ENCODE peak calls at places on chromosomes 6 and 20, in nine cellular contexts. One of them, this sample, is unnamed.

GRCh38 chr6:138864343-138864890 is 68.5 kb downstream of the ECT2L start:
- DNase-seq in transverse colon: no peak
- DNase-seq in lower lobe of right lung: no peak
- DNase-seq in GM23338: no peak
- DNase-seq in endothelial cell of umbilical vein: no peak
- DNase-seq in ascending aorta: no peak
- DNase-seq in body of pancreas: no peak
- DNase-seq in fibroblast of lung: no peak
- DNase-seq in ovary: no peak
- DNase-seq in this sample: no peak

GRCh38 chr20:48338717-48339116 is 489.1 kb downstream of the PREX1 start:
- DNase-seq in transverse colon: no peak
- DNase-seq in lower lobe of right lung: no peak
- DNase-seq in GM23338: no peak
- DNase-seq in endothelial cell of umbilical vein: no peak
- DNase-seq in ascending aorta: no peak
- DNase-seq in body of pancreas: no peak
- DNase-seq in fibroblast of lung: peak; percentile 57
- DNase-seq in ovary: no peak
- DNase-seq in this sample: no peak

GRCh38 chr6:100246206-100246605 is 218.5 kb downstream of the SIM1 start:
- DNase-seq in transverse colon: no peak
- DNase-seq in lower lobe of right lung: no peak
- DNase-seq in GM23338: no peak
- DNase-seq in endothelial cell of umbilical vein: no peak
- DNase-seq in ascending aorta: no peak
- DNase-seq in body of pancreas: no peak
- DNase-seq in fibroblast of lung: no peak
- DNase-seq in ovary: no peak
- DNase-seq in this sample: no peak

GRCh38 chr20:52847739-52848359 is 124.3 kb upstream of the TSHZ2 start:
- DNase-seq in transverse colon: no peak
- DNase-seq in lower lobe of right lung: no peak
- DNase-seq in GM23338: no peak
- DNase-seq in endothelial cell of umbilical vein: no peak
- DNase-seq in ascending aorta: no peak
- DNase-seq in body of pancreas: peak; percentile 23
- DNase-seq in fibroblast of lung: no peak
- DNase-seq in ovary: no peak
- DNase-seq in this sample: no peak

GRCh38 chr20:25676164-25676809 is 20.4 kb downstream of the ZNF337 start:
- DNase-seq in transverse colon: no peak
- DNase-seq in lower lobe of right lung: no peak
- DNase-seq in GM23338: no peak
- DNase-seq in endothelial cell of umbilical vein: no peak
- DNase-seq in ascending aorta: no peak
- DNase-seq in body of pancreas: no peak
- DNase-seq in fibroblast of lung: peak; percentile 54
- DNase-seq in ovary: no peak
- DNase-seq in this sample: no peak

GRCh38 chr6:55182016-55182650 is 7.8 kb downstream of the HCRTR2 start:
- DNase-seq in transverse colon: no peak
- DNase-seq in lower lobe of right lung: no peak
- DNase-seq in GM23338: no peak
- DNase-seq in endothelial cell of umbilical vein: no peak
- DNase-seq in ascending aorta: no peak
- DNase-seq in body of pancreas: no peak
- DNase-seq in fibroblast of lung: no peak
- DNase-seq in ovary: no peak
- DNase-seq in this sample: no peak

GRCh38 chr20:41048475-41049242 is 20.0 kb downstream of the TOP1 start:
- DNase-seq in transverse colon: no peak
- DNase-seq in lower lobe of right lung: no peak
- DNase-seq in GM23338: peak; percentile 31
- DNase-seq in endothelial cell of umbilical vein: no peak
- DNase-seq in ascending aorta: no peak
- DNase-seq in body of pancreas: no peak
- DNase-seq in fibroblast of lung: no peak
- DNase-seq in ovary: no peak
- DNase-seq in this sample: no peak

GRCh38 chr6:161618816-161619454 is 345.1 kb upstream of the AGPAT4 start:
- DNase-seq in transverse colon: no peak
- DNase-seq in lower lobe of right lung: no peak
- DNase-seq in GM23338: peak; percentile 71
- DNase-seq in endothelial cell of umbilical vein: no peak
- DNase-seq in ascending aorta: no peak
- DNase-seq in body of pancreas: peak; percentile 56
- DNase-seq in fibroblast of lung: peak; percentile 75
- DNase-seq in ovary: no peak
- DNase-seq in this sample: no peak

GRCh38 chr20:22974354-22974753 is 60.8 kb upstream of the SSTR4 start:
- DNase-seq in transverse colon: peak; percentile 12
- DNase-seq in lower lobe of right lung: no peak
- DNase-seq in GM23338: peak; percentile 65
- DNase-seq in endothelial cell of umbilical vein: peak; percentile 28
- DNase-seq in ascending aorta: no peak
- DNase-seq in body of pancreas: peak; percentile 6
- DNase-seq in fibroblast of lung: peak; percentile 9
- DNase-seq in ovary: no peak
- DNase-seq in this sample: no peak
- TF ChIP-seq CTCF in transverse colon: peak; percentile 17
- TF ChIP-seq CTCF in lower lobe of right lung: peak; percentile 27
- TF ChIP-seq CTCF in GM23338: peak; percentile 83
- TF ChIP-seq CTCF in endothelial cell of umbilical vein: peak; percentile 64
- TF ChIP-seq CTCF in ascending aorta: peak; percentile 21
- TF ChIP-seq CTCF in body of pancreas: peak; percentile 7
- TF ChIP-seq CTCF in fibroblast of lung: no peak
- TF ChIP-seq CTCF in ovary: no peak
- TF ChIP-seq CTCF in this sample: no peak

GRCh38 chr6:108250240-108250866 is 10.5 kb downstream of the SNX3 start:
- DNase-seq in transverse colon: no peak
- DNase-seq in lower lobe of right lung: no peak
- DNase-seq in GM23338: peak; percentile 75
- DNase-seq in endothelial cell of umbilical vein: peak; percentile 37
- DNase-seq in ascending aorta: no peak
- DNase-seq in body of pancreas: no peak
- DNase-seq in fibroblast of lung: peak; percentile 25
- DNase-seq in ovary: no peak
- DNase-seq in this sample: no peak

GRCh38 chr6:108252055-108252454 is 8.8 kb downstream of the SNX3 start:
- DNase-seq in transverse colon: no peak
- DNase-seq in lower lobe of right lung: no peak
- DNase-seq in GM23338: no peak
- DNase-seq in endothelial cell of umbilical vein: no peak
- DNase-seq in ascending aorta: no peak
- DNase-seq in body of pancreas: no peak
- DNase-seq in fibroblast of lung: no peak
- DNase-seq in ovary: no peak
- DNase-seq in this sample: no peak

GRCh38 chr6:108251252-108251651 is 9.6 kb downstream of the SNX3 start:
- DNase-seq in transverse colon: no peak
- DNase-seq in lower lobe of right lung: no peak
- DNase-seq in GM23338: no peak
- DNase-seq in endothelial cell of umbilical vein: peak; percentile 25
- DNase-seq in ascending aorta: no peak
- DNase-seq in body of pancreas: peak; percentile 25
- DNase-seq in fibroblast of lung: no peak
- DNase-seq in ovary: no peak
- DNase-seq in this sample: no peak

GRCh38 chr6:108243836-108244235 is 17.0 kb downstream of the SNX3 start:
- DNase-seq in transverse colon: no peak
- DNase-seq in lower lobe of right lung: no peak
- DNase-seq in GM23338: no peak
- DNase-seq in endothelial cell of umbilical vein: peak; percentile 27
- DNase-seq in ascending aorta: no peak
- DNase-seq in body of pancreas: no peak
- DNase-seq in fibroblast of lung: no peak
- DNase-seq in ovary: no peak
- DNase-seq in this sample: no peak

DNA sequence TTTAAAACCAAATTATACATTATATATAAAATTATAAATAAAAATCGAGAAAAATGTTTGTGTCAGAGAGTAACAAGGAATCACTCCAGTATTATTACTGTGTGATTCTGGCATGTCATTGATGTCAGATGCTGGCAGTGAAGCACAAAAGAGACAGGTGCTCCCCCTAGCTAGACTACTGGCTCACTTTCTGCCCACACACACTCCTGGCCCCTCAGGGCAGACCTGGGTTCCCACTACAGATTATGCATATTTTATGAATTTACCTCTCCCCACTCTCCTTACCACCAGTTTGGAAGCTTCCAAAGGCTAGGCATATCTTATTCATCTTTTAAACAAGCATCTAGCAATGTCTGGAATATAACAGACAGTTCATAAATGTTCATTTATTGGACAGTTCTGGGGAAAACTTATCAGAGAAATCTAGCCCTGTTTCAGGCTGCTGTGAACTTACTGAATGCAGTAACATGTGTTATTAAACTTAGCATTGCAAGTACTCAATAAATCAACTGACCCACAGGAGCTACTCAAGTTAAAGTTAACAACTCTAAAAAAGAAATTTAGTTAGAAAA is 12.8 kb downstream of the SNX3 start:
- DNase-seq in transverse colon: no peak
- DNase-seq in lower lobe of right lung: no peak
- DNase-seq in GM23338: no peak
- DNase-seq in endothelial cell of umbilical vein: no peak
- DNase-seq in ascending aorta: no peak
- DNase-seq in body of pancreas: no peak
- DNase-seq in fibroblast of lung: no peak
- DNase-seq in ovary: no peak
- DNase-seq in this sample: no peak
- H3K36me3 ChIP-seq in transverse colon: no peaks in the 10 kb centered on the region
- H3K36me3 ChIP-seq in lower lobe of right lung: no peaks in the 10 kb centered on the region
- H3K36me3 ChIP-seq in GM23338: peaks cover 4% of the 10 kb centered on the region
- H3K36me3 ChIP-seq in endothelial cell of umbilical vein: no peaks in the 10 kb centered on the region
- H3K36me3 ChIP-seq in ascending aorta: peaks cover 9% of the 10 kb centered on the region
- H3K36me3 ChIP-seq in body of pancreas: no peaks in the 10 kb centered on the region
- H3K36me3 ChIP-seq in fibroblast of lung: no peaks in the 10 kb centered on the region
- H3K36me3 ChIP-seq in ovary: no peaks in the 10 kb centered on the region
- H3K36me3 ChIP-seq in this sample: no peaks in the 10 kb centered on the region

GRCh38 chr6:146905313-146905712 is 298.9 kb upstream of the STXBP5 start:
- DNase-seq in transverse colon: no peak
- DNase-seq in lower lobe of right lung: no peak
- DNase-seq in GM23338: no peak
- DNase-seq in endothelial cell of umbilical vein: peak; percentile 51
- DNase-seq in ascending aorta: no peak
- DNase-seq in body of pancreas: peak; percentile 76
- DNase-seq in fibroblast of lung: peak; percentile 71
- DNase-seq in ovary: no peak
- DNase-seq in this sample: no peak

GRCh38 chr6:146902846-146903245 is 301.4 kb upstream of the STXBP5 start:
- DNase-seq in transverse colon: no peak
- DNase-seq in lower lobe of right lung: no peak
- DNase-seq in GM23338: no peak
- DNase-seq in endothelial cell of umbilical vein: no peak
- DNase-seq in ascending aorta: no peak
- DNase-seq in body of pancreas: no peak
- DNase-seq in fibroblast of lung: no peak
- DNase-seq in ovary: no peak
- DNase-seq in this sample: no peak

GRCh38 chr6:146904596-146904995 is 299.6 kb upstream of the STXBP5 start:
- DNase-seq in transverse colon: no peak
- DNase-seq in lower lobe of right lung: no peak
- DNase-seq in GM23338: no peak
- DNase-seq in endothelial cell of umbilical vein: no peak
- DNase-seq in ascending aorta: no peak
- DNase-seq in body of pancreas: no peak
- DNase-seq in fibroblast of lung: no peak
- DNase-seq in ovary: no peak
- DNase-seq in this sample: no peak

GRCh38 chr6:146898888-146899227 is 300.1 kb downstream of the ADGB start:
- DNase-seq in transverse colon: no peak
- DNase-seq in lower lobe of right lung: no peak
- DNase-seq in GM23338: no peak
- DNase-seq in endothelial cell of umbilical vein: no peak
- DNase-seq in ascending aorta: no peak
- DNase-seq in body of pancreas: no peak
- DNase-seq in fibroblast of lung: no peak
- DNase-seq in ovary: no peak
- DNase-seq in this sample: no peak

DNA sequence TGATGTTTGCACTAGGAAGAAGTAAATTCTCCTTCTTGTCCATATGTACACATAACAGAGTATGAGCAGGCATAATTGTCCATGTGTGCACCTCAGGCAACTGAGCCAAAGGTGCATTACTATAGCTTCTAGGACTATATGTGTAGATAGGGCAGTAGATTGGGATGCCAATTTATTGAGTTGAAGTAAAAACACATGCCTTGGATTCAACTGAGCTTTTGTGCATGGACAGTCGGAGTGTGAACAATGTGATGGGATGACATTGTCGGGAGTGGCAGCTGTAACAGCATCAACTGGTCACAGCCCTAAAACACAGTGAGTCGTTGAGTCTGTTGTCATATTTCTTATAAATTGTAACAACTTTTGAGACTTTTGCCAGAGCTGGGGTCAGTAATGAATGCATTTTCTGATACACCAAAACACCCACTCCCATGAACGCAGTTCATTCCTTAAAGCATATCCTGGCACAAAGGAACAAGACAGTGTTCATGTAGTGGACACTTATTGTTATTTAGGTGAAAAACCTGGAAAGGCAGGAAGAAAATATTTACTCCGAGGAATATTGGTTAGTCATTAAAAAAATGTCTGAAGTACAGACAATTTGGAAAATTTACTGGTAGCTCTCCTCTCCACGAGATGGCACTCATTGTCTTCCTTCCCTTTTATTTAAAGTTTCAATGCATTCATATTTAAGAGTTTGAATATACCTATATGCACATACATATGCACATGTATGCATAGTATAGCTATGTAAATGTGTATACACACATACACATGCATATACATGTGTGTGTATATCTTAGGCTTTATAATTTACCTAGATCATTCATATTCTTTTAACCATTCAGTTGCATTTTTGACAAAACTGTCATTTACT is 302.0 kb upstream of the STXBP5 start:
- DNase-seq in transverse colon: no peak
- DNase-seq in lower lobe of right lung: no peak
- DNase-seq in GM23338: no peak
- DNase-seq in endothelial cell of umbilical vein: peak; percentile 12
- DNase-seq in ascending aorta: no peak
- DNase-seq in body of pancreas: no peak
- DNase-seq in fibroblast of lung: peak; percentile 39
- DNase-seq in ovary: no peak
- DNase-seq in this sample: no peak
- TF ChIP-seq CTCF in transverse colon: no peak
- TF ChIP-seq CTCF in lower lobe of right lung: no peak
- TF ChIP-seq CTCF in GM23338: no peak
- TF ChIP-seq CTCF in endothelial cell of umbilical vein: peak; percentile 2
- TF ChIP-seq CTCF in ascending aorta: no peak
- TF ChIP-seq CTCF in body of pancreas: no peak
- TF ChIP-seq CTCF in fibroblast of lung: peak; percentile 14
- TF ChIP-seq CTCF in ovary: no peak
- TF ChIP-seq CTCF in this sample: peak; percentile 6

DNA sequence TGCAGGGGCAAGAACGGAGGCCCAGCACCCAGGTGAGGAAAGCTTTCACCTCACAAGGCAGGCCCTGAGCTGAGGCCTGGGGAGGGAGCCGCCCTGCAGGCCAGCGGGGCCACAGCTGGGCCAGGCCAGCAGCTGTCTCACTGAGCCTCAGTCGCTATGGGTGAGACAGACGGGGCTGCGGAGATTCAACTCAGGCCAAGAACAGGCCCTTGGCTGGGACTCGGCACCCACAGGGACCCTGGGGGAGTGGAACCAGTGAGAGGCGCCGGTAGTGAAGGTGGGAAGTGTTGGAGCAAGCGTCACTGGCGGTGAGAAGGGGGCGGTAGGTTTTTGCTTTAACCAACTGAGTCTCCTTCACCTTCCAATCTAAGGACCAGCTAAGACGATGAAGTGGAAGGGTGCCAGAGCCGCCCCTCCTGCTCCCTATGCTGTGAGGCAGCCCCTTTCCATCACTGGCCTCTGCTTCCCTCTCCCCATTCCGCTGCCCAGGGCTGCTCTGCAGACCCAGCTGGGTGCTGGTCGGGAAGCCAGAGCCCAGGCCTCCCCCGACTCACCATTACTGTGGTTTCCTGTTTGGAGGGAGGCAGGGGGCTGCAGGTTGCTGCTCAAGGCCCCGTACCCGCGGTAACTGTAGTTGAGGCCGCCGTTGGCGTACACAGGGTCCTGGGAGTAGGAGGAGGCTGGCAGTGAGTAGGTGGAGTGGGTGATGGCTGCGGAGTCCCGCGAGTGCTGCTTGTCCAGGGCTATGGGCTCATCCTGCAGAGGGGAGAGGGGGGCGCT is 93.7 kb downstream of the ASXL1 start:
- DNase-seq in transverse colon: no peak
- DNase-seq in lower lobe of right lung: peak; percentile 43
- DNase-seq in GM23338: no peak
- DNase-seq in endothelial cell of umbilical vein: no peak
- DNase-seq in ascending aorta: no peak
- DNase-seq in body of pancreas: no peak
- DNase-seq in fibroblast of lung: no peak
- DNase-seq in ovary: no peak
- DNase-seq in this sample: no peak
- H3K36me3 ChIP-seq in transverse colon: no peaks in the 10 kb centered on the region
- H3K36me3 ChIP-seq in lower lobe of right lung: peaks cover 77% of the 10 kb centered on the region
- H3K36me3 ChIP-seq in GM23338: peaks cover 10% of the 10 kb centered on the region
- H3K36me3 ChIP-seq in endothelial cell of umbilical vein: peaks cover 33% of the 10 kb centered on the region
- H3K36me3 ChIP-seq in ascending aorta: peaks cover 8% of the 10 kb centered on the region
- H3K36me3 ChIP-seq in body of pancreas: peaks cover 11% of the 10 kb centered on the region
- H3K36me3 ChIP-seq in fibroblast of lung: peaks cover 18% of the 10 kb centered on the region
- H3K36me3 ChIP-seq in ovary: no peaks in the 10 kb centered on the region
- H3K36me3 ChIP-seq in this sample: peaks cover 90% of the 10 kb centered on the region

This sample was measured in Peyer's patch.